ENCODE peak calls at places on chromosomes 5 and 9, in four cellular contexts. One of them, this sample, is unnamed. For H3K4me1 and H3K9me3, the result is how much of the 10 kb centered on the place peaks cover.

GRCh38 chr9:126439402-126439765 is 112.8 kb downstream of the MVB12B start:
- DNase-seq in heart left ventricle: no peak
- DNase-seq in left ventricle myocardium inferior: no peak
- DNase-seq in body of pancreas: no peak
- DNase-seq in this sample: no peak

GRCh38 chr5:56026863-56027300 is 32.1 kb upstream of the IL6ST start:
- DNase-seq in left ventricle myocardium inferior: no peak
- DNase-seq in body of pancreas: no peak
- DNase-seq in heart left ventricle: no peak
- DNase-seq in this sample: no peak

GRCh38 chr9:6230037-6230778 is 14.6 kb downstream of the IL33 start:
- DNase-seq in heart left ventricle: no peak
- DNase-seq in left ventricle myocardium inferior: no peak
- DNase-seq in body of pancreas: no peak
- DNase-seq in this sample: no peak

GRCh38 chr9:116617389-116617788 is 69.7 kb upstream of the TRIM32 start:
- DNase-seq in left ventricle myocardium inferior: no peak
- DNase-seq in body of pancreas: no peak
- DNase-seq in heart left ventricle: no peak
- DNase-seq in this sample: no peak

GRCh38 chr5:168964182-168964581 is 336.8 kb downstream of the SLIT3 start:
- DNase-seq in heart left ventricle: no peak
- DNase-seq in body of pancreas: no peak
- DNase-seq in left ventricle myocardium inferior: no peak
- DNase-seq in this sample: no peak

GRCh38 chr9:99060621-99061020 is 44.3 kb upstream of the TGFBR1 start:
- DNase-seq in heart left ventricle: no peak
- DNase-seq in left ventricle myocardium inferior: no peak
- DNase-seq in body of pancreas: no peak
- DNase-seq in this sample: no peak

GRCh38 chr5:128574041-128574440 is 36.0 kb upstream of the FBN2 start:
- DNase-seq in heart left ventricle: no peak
- DNase-seq in body of pancreas: no peak
- DNase-seq in left ventricle myocardium inferior: no peak
- DNase-seq in this sample: no peak

GRCh38 chr9:133356391-133357091 is at the start of the genes SURF1 and SURF2:
- DNase-seq in left ventricle myocardium inferior: peak
- DNase-seq in body of pancreas: peak
- DNase-seq in heart left ventricle: peak
- DNase-seq in this sample: peak

GRCh38 chr9:23663946-23664345 is 162.1 kb downstream of the ELAVL2 start:
- DNase-seq in body of pancreas: no peak
- DNase-seq in left ventricle myocardium inferior: no peak
- DNase-seq in heart left ventricle: no peak
- DNase-seq in this sample: no peak

GRCh38 chr9:132288956-132289355 is 65.8 kb downstream of the SETX start:
- DNase-seq in heart left ventricle: no peak
- DNase-seq in left ventricle myocardium inferior: no peak
- DNase-seq in body of pancreas: no peak
- DNase-seq in this sample: no peak

GRCh38 chr9:34386656-34387055 is 10.0 kb upstream of the MYORG start:
- DNase-seq in heart left ventricle: no peak
- DNase-seq in body of pancreas: no peak
- DNase-seq in left ventricle myocardium inferior: no peak
- DNase-seq in this sample: no peak

GRCh38 chr9:135908334-135909204 is 1.2 kb upstream of the CAMSAP1 start:
- DNase-seq in left ventricle myocardium inferior: no peak
- DNase-seq in body of pancreas: no peak
- DNase-seq in heart left ventricle: no peak
- DNase-seq in this sample: no peak

GRCh38 chr9:76510041-76510440 is 51.1 kb downstream of the GCNT1 start:
- DNase-seq in body of pancreas: no peak
- DNase-seq in heart left ventricle: no peak
- DNase-seq in left ventricle myocardium inferior: no peak
- DNase-seq in this sample: no peak

GRCh38 chr5:126351138-126351537 is 72.1 kb upstream of the GRAMD2B start:
- DNase-seq in heart left ventricle: no peak
- DNase-seq in left ventricle myocardium inferior: no peak
- DNase-seq in body of pancreas: no peak
- DNase-seq in this sample: no peak

GRCh38 chr9:135091545-135091944 is 4.1 kb downstream of the OLFM1 start:
- DNase-seq in body of pancreas: no peak
- DNase-seq in left ventricle myocardium inferior: no peak
- DNase-seq in heart left ventricle: no peak
- DNase-seq in this sample: no peak

GRCh38 chr9:32725066-32725860 is 58.1 kb upstream of the TMEM215 start:
- DNase-seq in left ventricle myocardium inferior: no peak
- DNase-seq in body of pancreas: no peak
- DNase-seq in heart left ventricle: no peak
- DNase-seq in this sample: no peak

GRCh38 chr5:132506094-132506692 is 15.6 kb upstream of the IRF1 start:
- DNase-seq in left ventricle myocardium inferior: no peak
- DNase-seq in heart left ventricle: no peak
- DNase-seq in body of pancreas: no peak
- DNase-seq in this sample: peak

GRCh38 chr9:127074561-127075548 is 47.6 kb downstream of the ANGPTL2 start:
- DNase-seq in left ventricle myocardium inferior: no peak
- DNase-seq in heart left ventricle: peak
- DNase-seq in body of pancreas: no peak
- DNase-seq in this sample: no peak

GRCh38 chr9:112861638-112862555 is 28.8 kb downstream of the SLC46A2 start:
- DNase-seq in body of pancreas: no peak
- DNase-seq in heart left ventricle: peak
- DNase-seq in left ventricle myocardium inferior: peak
- DNase-seq in this sample: no peak

GRCh38 chr5:180344393-180344999 is 8.6 kb downstream of the GFPT2 start:
- DNase-seq in left ventricle myocardium inferior: no peak
- DNase-seq in heart left ventricle: peak
- DNase-seq in body of pancreas: peak
- DNase-seq in this sample: no peak

GRCh38 chr5:39355324-39355723 is 9.0 kb downstream of the C9 start:
- DNase-seq in body of pancreas: no peak
- DNase-seq in heart left ventricle: no peak
- DNase-seq in left ventricle myocardium inferior: no peak
- DNase-seq in this sample: no peak

GRCh38 chr5:129459485-129460120 is 495 bp upstream of the ADAMTS19 start:
- DNase-seq in body of pancreas: peak
- DNase-seq in left ventricle myocardium inferior: peak
- DNase-seq in heart left ventricle: peak
- DNase-seq in this sample: peak

GRCh38 chr9:95570150-95570549 is 53.4 kb upstream of the PTCH1 start:
- DNase-seq in body of pancreas: no peak
- DNase-seq in left ventricle myocardium inferior: no peak
- DNase-seq in heart left ventricle: no peak
- DNase-seq in this sample: no peak

GRCh38 chr5:112555691-112556090 is 136.6 kb upstream of the EPB41L4A start:
- DNase-seq in heart left ventricle: no peak
- DNase-seq in left ventricle myocardium inferior: no peak
- DNase-seq in body of pancreas: no peak
- DNase-seq in this sample: no peak

GRCh38 chr5:112555197-112555596 is 136.1 kb upstream of the EPB41L4A start:
- DNase-seq in heart left ventricle: no peak
- DNase-seq in left ventricle myocardium inferior: no peak
- DNase-seq in body of pancreas: no peak
- DNase-seq in this sample: no peak

GRCh38 chr5:112551437-112552018 is 132.5 kb upstream of the EPB41L4A start:
- DNase-seq in left ventricle myocardium inferior: no peak
- DNase-seq in body of pancreas: peak
- DNase-seq in heart left ventricle: no peak
- DNase-seq in this sample: no peak

GRCh38 chr5:112552791-112553190 is 133.7 kb upstream of the EPB41L4A start:
- DNase-seq in left ventricle myocardium inferior: no peak
- DNase-seq in heart left ventricle: no peak
- DNase-seq in body of pancreas: no peak
- DNase-seq in this sample: no peak

GRCh38 chr5:112554089-112554977 is 135.3 kb upstream of the EPB41L4A start:
- DNase-seq in heart left ventricle: no peak
- DNase-seq in body of pancreas: no peak
- DNase-seq in left ventricle myocardium inferior: no peak
- DNase-seq in this sample: no peak
- H3K4me3 ChIP-seq in heart left ventricle: peak
- H3K4me3 ChIP-seq in body of pancreas: no peak
- H3K4me3 ChIP-seq in left ventricle myocardium inferior: peak
- H3K4me3 ChIP-seq in this sample: no peak

DNA sequence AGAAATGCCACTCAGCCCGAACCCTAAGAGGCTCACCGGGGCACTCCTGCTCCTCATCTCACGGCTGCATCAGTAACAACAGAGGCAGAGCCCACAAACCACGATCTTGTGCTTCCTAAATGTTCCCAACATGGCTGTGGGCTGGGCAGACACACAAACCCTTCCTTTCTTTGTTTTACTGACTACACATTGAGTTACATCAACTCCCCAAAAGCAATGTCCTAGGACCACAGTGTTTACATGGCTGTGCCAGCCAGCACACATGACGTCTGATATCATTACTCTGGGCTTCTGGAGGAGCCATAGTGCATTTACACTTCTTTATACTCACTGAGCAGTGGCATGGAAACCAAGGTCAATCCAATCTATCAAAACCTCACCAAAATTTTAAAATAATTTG is 101.4 kb downstream of the LHFPL2 start:
- DNase-seq in heart left ventricle: no peak
- DNase-seq in left ventricle myocardium inferior: no peak
- DNase-seq in body of pancreas: no peak
- DNase-seq in this sample: no peak
- H3K4me1 ChIP-seq in heart left ventricle: half or more
- H3K4me1 ChIP-seq in left ventricle myocardium inferior: half or more
- H3K4me1 ChIP-seq in body of pancreas: under half
- H3K4me1 ChIP-seq in this sample: under half

DNA sequence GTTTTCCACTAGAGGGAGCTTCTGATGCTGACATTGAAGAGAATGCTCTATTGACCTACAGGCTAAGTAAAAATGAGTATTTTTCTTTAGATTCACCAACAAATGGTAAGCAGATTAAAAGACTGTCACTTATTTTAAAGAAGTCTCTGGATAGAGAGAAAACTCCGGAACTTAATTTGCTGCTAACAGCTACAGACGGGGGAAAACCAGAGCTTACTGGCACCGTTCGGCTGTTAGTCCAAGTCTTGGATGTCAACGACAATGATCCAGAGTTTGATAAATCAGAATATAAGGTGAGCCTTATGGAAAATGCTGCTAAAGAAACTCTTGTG is 764 bp downstream of the PCDHA11 start:
- DNase-seq in body of pancreas: no peak
- DNase-seq in heart left ventricle: no peak
- DNase-seq in left ventricle myocardium inferior: no peak
- DNase-seq in this sample: no peak
- H3K9me3 ChIP-seq in body of pancreas: under half
- H3K9me3 ChIP-seq in heart left ventricle: under half
- H3K9me3 ChIP-seq in left ventricle myocardium inferior: under half
- H3K9me3 ChIP-seq in this sample: under half

DNA sequence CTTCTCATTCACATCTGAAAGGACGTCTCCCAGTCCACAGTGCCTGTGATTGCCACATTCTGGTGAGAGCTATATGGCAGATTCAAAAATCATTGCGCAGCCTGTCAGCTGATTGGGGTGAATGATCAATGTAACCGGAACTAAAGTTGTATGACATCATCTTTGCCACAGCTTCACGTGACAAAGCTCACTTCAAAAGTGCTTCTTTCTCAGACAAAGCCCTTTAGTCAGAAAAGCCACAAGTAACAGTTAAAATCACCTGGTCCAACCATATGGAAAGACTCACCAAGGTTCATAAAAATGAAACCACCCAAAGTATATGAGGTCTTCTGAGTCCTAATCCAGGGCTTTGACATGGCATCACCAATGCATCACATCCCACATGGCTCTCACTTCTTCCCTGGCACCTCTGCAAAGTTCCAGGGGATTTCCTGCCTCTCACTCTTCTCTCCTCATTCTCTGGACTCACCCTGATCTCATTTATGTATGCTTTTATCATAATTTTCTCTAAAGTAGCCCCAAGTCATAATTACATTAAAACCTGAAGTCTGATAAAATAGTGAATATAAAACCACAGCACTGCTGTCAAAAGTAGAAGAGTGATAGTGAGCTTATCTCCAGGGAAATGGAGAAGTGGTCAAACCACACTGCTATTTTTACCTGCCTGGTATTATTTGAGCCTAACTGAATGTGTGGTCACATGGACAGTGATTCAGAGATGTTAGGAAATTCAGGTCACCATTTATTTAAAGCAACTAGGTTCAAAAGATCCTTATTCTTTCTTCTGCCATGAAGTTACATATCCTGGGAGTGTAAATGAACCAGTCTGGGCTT is 193.1 kb upstream of the PTGER4 start:
- DNase-seq in heart left ventricle: no peak
- DNase-seq in left ventricle myocardium inferior: no peak
- DNase-seq in body of pancreas: no peak
- DNase-seq in this sample: peak
- H3K4me3 ChIP-seq in heart left ventricle: no peak
- H3K4me3 ChIP-seq in left ventricle myocardium inferior: no peak
- H3K4me3 ChIP-seq in body of pancreas: no peak
- H3K4me3 ChIP-seq in this sample: no peak

GRCh38 chr9:84556556-84556955 is 113.0 kb upstream of the NTRK2 start:
- DNase-seq in left ventricle myocardium inferior: no peak
- DNase-seq in body of pancreas: no peak
- DNase-seq in heart left ventricle: no peak
- DNase-seq in this sample: no peak

GRCh38 chr9:84554069-84554659 is 115.4 kb upstream of the NTRK2 start:
- DNase-seq in body of pancreas: no peak
- DNase-seq in heart left ventricle: no peak
- DNase-seq in left ventricle myocardium inferior: no peak
- DNase-seq in this sample: no peak

GRCh38 chr9:84563691-84564090 is 105.8 kb upstream of the NTRK2 start:
- DNase-seq in left ventricle myocardium inferior: no peak
- DNase-seq in body of pancreas: no peak
- DNase-seq in heart left ventricle: no peak
- DNase-seq in this sample: no peak

GRCh38 chr9:84557751-84558150 is 111.8 kb upstream of the NTRK2 start:
- DNase-seq in heart left ventricle: no peak
- DNase-seq in body of pancreas: no peak
- DNase-seq in left ventricle myocardium inferior: no peak
- DNase-seq in this sample: no peak
- H3K4me1 ChIP-seq in heart left ventricle: under half
- H3K4me1 ChIP-seq in body of pancreas: under half
- H3K4me1 ChIP-seq in left ventricle myocardium inferior: under half
- H3K4me1 ChIP-seq in this sample: under half

GRCh38 chr5:178368716-178369300 is 136.2 kb upstream of the PHYKPL start:
- DNase-seq in heart left ventricle: peak
- DNase-seq in left ventricle myocardium inferior: no peak
- DNase-seq in body of pancreas: no peak
- DNase-seq in this sample: peak

GRCh38 chr5:178372091-178372695 is 139.6 kb upstream of the PHYKPL start:
- DNase-seq in heart left ventricle: no peak
- DNase-seq in body of pancreas: no peak
- DNase-seq in left ventricle myocardium inferior: no peak
- DNase-seq in this sample: peak

GRCh38 chr5:178373711-178374110 is 141.1 kb upstream of the PHYKPL start:
- DNase-seq in heart left ventricle: peak
- DNase-seq in left ventricle myocardium inferior: no peak
- DNase-seq in body of pancreas: no peak
- DNase-seq in this sample: no peak

GRCh38 chr5:178370102-178370501 is 137.5 kb upstream of the PHYKPL start:
- DNase-seq in heart left ventricle: peak
- DNase-seq in left ventricle myocardium inferior: no peak
- DNase-seq in body of pancreas: no peak
- DNase-seq in this sample: no peak

GRCh38 chr5:178371362-178372090 is 138.9 kb upstream of the PHYKPL start:
- DNase-seq in heart left ventricle: peak
- DNase-seq in body of pancreas: no peak
- DNase-seq in left ventricle myocardium inferior: no peak
- DNase-seq in this sample: peak
- H3K9me3 ChIP-seq in heart left ventricle: under half
- H3K9me3 ChIP-seq in body of pancreas: under half
- H3K9me3 ChIP-seq in left ventricle myocardium inferior: under half
- H3K9me3 ChIP-seq in this sample: under half